ENCODE peak calls at places on chromosomes 7 and 10, in seven cellular contexts. One of them, this sample, is unnamed.

GRCh38 chr7:33854178-33854577 is 51.2 kb upstream of the BMPER start:
- DNase-seq in K562: no peak
- DNase-seq in HCT116: no peak
- DNase-seq in SK-N-SH: no peak
- DNase-seq in GM12878: no peak
- DNase-seq in H1: no peak
- DNase-seq in HepG2: no peak
- DNase-seq in this sample: no peak

GRCh38 chr10:117652228-117653169 is 110.0 kb downstream of the EMX2 start:
- DNase-seq in K562: no peak
- DNase-seq in HCT116: no peak
- DNase-seq in SK-N-SH: no peak
- DNase-seq in GM12878: no peak
- DNase-seq in H1: no peak
- DNase-seq in HepG2: no peak
- DNase-seq in this sample: no peak

GRCh38 chr10:69958232-69958902 is 94.3 kb upstream of the MACROH2A2 start:
- DNase-seq in K562: peak; percentile 81
- DNase-seq in HCT116: peak; percentile 46
- DNase-seq in SK-N-SH: peak; percentile 73
- DNase-seq in GM12878: no peak
- DNase-seq in H1: no peak
- DNase-seq in HepG2: peak; percentile 38
- DNase-seq in this sample: peak; percentile 67

GRCh38 chr7:2956526-2957368 is 86.9 kb downstream of the CARD11 start:
- DNase-seq in K562: peak; percentile 55
- DNase-seq in HCT116: peak; percentile 15
- DNase-seq in SK-N-SH: peak; percentile 65
- DNase-seq in GM12878: no peak
- DNase-seq in H1: no peak
- DNase-seq in HepG2: no peak
- DNase-seq in this sample: no peak

GRCh38 chr7:141701489-141702046 is 398 bp downstream of the DENND11 start:
- DNase-seq in K562: peak; percentile 71
- DNase-seq in HCT116: no peak
- DNase-seq in SK-N-SH: peak; percentile 89
- DNase-seq in GM12878: peak; percentile 20
- DNase-seq in H1: peak; percentile 75
- DNase-seq in HepG2: no peak
- DNase-seq in this sample: no peak

GRCh38 chr10:33066558-33067236 is 108.7 kb upstream of the ITGB1 start:
- DNase-seq in K562: no peak
- DNase-seq in HCT116: no peak
- DNase-seq in SK-N-SH: no peak
- DNase-seq in GM12878: no peak
- DNase-seq in H1: no peak
- DNase-seq in HepG2: no peak
- DNase-seq in this sample: no peak

GRCh38 chr7:6228363-6228762 is 44.1 kb downstream of the CYTH3 start:
- DNase-seq in K562: peak; percentile 64
- DNase-seq in HCT116: no peak
- DNase-seq in SK-N-SH: peak; percentile 50
- DNase-seq in GM12878: no peak
- DNase-seq in H1: no peak
- DNase-seq in HepG2: no peak
- DNase-seq in this sample: no peak

GRCh38 chr7:22481726-22482125 is 18.3 kb downstream of the STEAP1B start:
- DNase-seq in K562: no peak
- DNase-seq in HCT116: no peak
- DNase-seq in SK-N-SH: no peak
- DNase-seq in GM12878: peak; percentile 28
- DNase-seq in H1: no peak
- DNase-seq in HepG2: no peak
- DNase-seq in this sample: no peak

GRCh38 chr10:24358022-24358421 is 149.1 kb downstream of the KIAA1217 start:
- DNase-seq in K562: no peak
- DNase-seq in HCT116: no peak
- DNase-seq in SK-N-SH: no peak
- DNase-seq in GM12878: no peak
- DNase-seq in H1: no peak
- DNase-seq in HepG2: no peak
- DNase-seq in this sample: no peak

GRCh38 chr10:73889014-73889413 is 14.7 kb upstream of the CAMK2G start:
- DNase-seq in K562: no peak
- DNase-seq in HCT116: peak; percentile 63
- DNase-seq in SK-N-SH: no peak
- DNase-seq in GM12878: no peak
- DNase-seq in H1: no peak
- DNase-seq in HepG2: no peak
- DNase-seq in this sample: peak; percentile 59

GRCh38 chr7:151136515-151136908 is 31.0 kb downstream of the GBX1 start:
- DNase-seq in K562: no peak
- DNase-seq in HCT116: no peak
- DNase-seq in SK-N-SH: no peak
- DNase-seq in GM12878: no peak
- DNase-seq in H1: no peak
- DNase-seq in HepG2: no peak
- DNase-seq in this sample: no peak

GRCh38 chr7:54969190-54969967 is 49.4 kb upstream of the EGFR start:
- DNase-seq in K562: no peak
- DNase-seq in HCT116: no peak
- DNase-seq in SK-N-SH: no peak
- DNase-seq in GM12878: no peak
- DNase-seq in H1: no peak
- DNase-seq in HepG2: no peak
- DNase-seq in this sample: no peak

GRCh38 chr7:124152859-124153692 is 120.2 kb upstream of the TMEM229A start:
- DNase-seq in K562: no peak
- DNase-seq in HCT116: peak; percentile 47
- DNase-seq in SK-N-SH: peak; percentile 34
- DNase-seq in GM12878: no peak
- DNase-seq in H1: no peak
- DNase-seq in HepG2: peak; percentile 27
- DNase-seq in this sample: peak; percentile 65

GRCh38 chr7:122311719-122312118 is 7.2 kb upstream of the FEZF1 start:
- DNase-seq in K562: no peak
- DNase-seq in HCT116: no peak
- DNase-seq in SK-N-SH: peak; percentile 45
- DNase-seq in GM12878: no peak
- DNase-seq in H1: peak; percentile 72
- DNase-seq in HepG2: no peak
- DNase-seq in this sample: no peak

GRCh38 chr7:73988197-73988596 is 39.8 kb upstream of the ELN start:
- DNase-seq in K562: no peak
- DNase-seq in HCT116: no peak
- DNase-seq in SK-N-SH: no peak
- DNase-seq in GM12878: no peak
- DNase-seq in H1: no peak
- DNase-seq in HepG2: no peak
- DNase-seq in this sample: no peak

GRCh38 chr7:26580666-26581065 is 283.7 kb downstream of the SKAP2 start:
- DNase-seq in K562: no peak
- DNase-seq in HCT116: no peak
- DNase-seq in SK-N-SH: no peak
- DNase-seq in GM12878: no peak
- DNase-seq in H1: no peak
- DNase-seq in HepG2: no peak
- DNase-seq in this sample: no peak

GRCh38 chr10:115744089-115744488 is 528.9 kb downstream of the GFRA1 start:
- DNase-seq in K562: no peak
- DNase-seq in HCT116: no peak
- DNase-seq in SK-N-SH: no peak
- DNase-seq in GM12878: no peak
- DNase-seq in H1: no peak
- DNase-seq in HepG2: no peak
- DNase-seq in this sample: no peak

GRCh38 chr7:4682621-4683042 is 537 bp downstream of the FOXK1 start:
- DNase-seq in K562: peak; percentile 44
- DNase-seq in HCT116: no peak
- DNase-seq in SK-N-SH: no peak
- DNase-seq in GM12878: no peak
- DNase-seq in H1: peak; percentile 54
- DNase-seq in HepG2: no peak
- DNase-seq in this sample: peak; percentile 67

GRCh38 chr7:120819861-120820260 is 38.1 kb downstream of the TSPAN12 start:
- DNase-seq in K562: no peak
- DNase-seq in HCT116: no peak
- DNase-seq in SK-N-SH: no peak
- DNase-seq in GM12878: no peak
- DNase-seq in H1: no peak
- DNase-seq in HepG2: no peak
- DNase-seq in this sample: no peak

GRCh38 chr7:66297579-66297978 is 92.4 kb downstream of the TPST1 start:
- DNase-seq in K562: no peak
- DNase-seq in HCT116: no peak
- DNase-seq in SK-N-SH: no peak
- DNase-seq in GM12878: no peak
- DNase-seq in H1: no peak
- DNase-seq in HepG2: no peak
- DNase-seq in this sample: no peak

GRCh38 chr10:88207121-88207546 is 343.7 kb downstream of the PTEN start:
- DNase-seq in K562: no peak
- DNase-seq in HCT116: no peak
- DNase-seq in SK-N-SH: no peak
- DNase-seq in GM12878: no peak
- DNase-seq in H1: no peak
- DNase-seq in HepG2: no peak
- DNase-seq in this sample: no peak

GRCh38 chr7:19333706-19334105 is 188.5 kb upstream of the FERD3L start:
- DNase-seq in K562: no peak
- DNase-seq in HCT116: no peak
- DNase-seq in SK-N-SH: no peak
- DNase-seq in GM12878: no peak
- DNase-seq in H1: no peak
- DNase-seq in HepG2: no peak
- DNase-seq in this sample: no peak

GRCh38 chr10:21315321-21316220 is 209.9 kb downstream of the SKIDA1 start:
- DNase-seq in K562: no peak
- DNase-seq in HCT116: no peak
- DNase-seq in SK-N-SH: peak; percentile 53
- DNase-seq in GM12878: no peak
- DNase-seq in H1: no peak
- DNase-seq in HepG2: peak; percentile 32
- DNase-seq in this sample: peak; percentile 27

GRCh38 chr10:113261130-113261529 is 291.7 kb upstream of the HABP2 start:
- DNase-seq in K562: no peak
- DNase-seq in HCT116: no peak
- DNase-seq in SK-N-SH: no peak
- DNase-seq in GM12878: no peak
- DNase-seq in H1: no peak
- DNase-seq in HepG2: no peak
- DNase-seq in this sample: no peak
- TF ChIP-seq JUND in K562: no peak
- TF ChIP-seq JUND in HCT116: no peak
- TF ChIP-seq JUND in SK-N-SH: no peak
- TF ChIP-seq JUND in GM12878: no peak
- TF ChIP-seq JUND in H1: no peak
- TF ChIP-seq JUND in HepG2: no peak
- TF ChIP-seq JUND in this sample: no peak

GRCh38 chr10:17435898-17436297 is 18.5 kb downstream of the ST8SIA6 start:
- DNase-seq in K562: no peak
- DNase-seq in HCT116: no peak
- DNase-seq in SK-N-SH: no peak
- DNase-seq in GM12878: no peak
- DNase-seq in H1: peak; percentile 17
- DNase-seq in HepG2: no peak
- DNase-seq in this sample: no peak
- TF ChIP-seq JUND in K562: no peak
- TF ChIP-seq JUND in HCT116: no peak
- TF ChIP-seq JUND in SK-N-SH: no peak
- TF ChIP-seq JUND in GM12878: no peak
- TF ChIP-seq JUND in H1: no peak
- TF ChIP-seq JUND in HepG2: no peak
- TF ChIP-seq JUND in this sample: no peak

DNA sequence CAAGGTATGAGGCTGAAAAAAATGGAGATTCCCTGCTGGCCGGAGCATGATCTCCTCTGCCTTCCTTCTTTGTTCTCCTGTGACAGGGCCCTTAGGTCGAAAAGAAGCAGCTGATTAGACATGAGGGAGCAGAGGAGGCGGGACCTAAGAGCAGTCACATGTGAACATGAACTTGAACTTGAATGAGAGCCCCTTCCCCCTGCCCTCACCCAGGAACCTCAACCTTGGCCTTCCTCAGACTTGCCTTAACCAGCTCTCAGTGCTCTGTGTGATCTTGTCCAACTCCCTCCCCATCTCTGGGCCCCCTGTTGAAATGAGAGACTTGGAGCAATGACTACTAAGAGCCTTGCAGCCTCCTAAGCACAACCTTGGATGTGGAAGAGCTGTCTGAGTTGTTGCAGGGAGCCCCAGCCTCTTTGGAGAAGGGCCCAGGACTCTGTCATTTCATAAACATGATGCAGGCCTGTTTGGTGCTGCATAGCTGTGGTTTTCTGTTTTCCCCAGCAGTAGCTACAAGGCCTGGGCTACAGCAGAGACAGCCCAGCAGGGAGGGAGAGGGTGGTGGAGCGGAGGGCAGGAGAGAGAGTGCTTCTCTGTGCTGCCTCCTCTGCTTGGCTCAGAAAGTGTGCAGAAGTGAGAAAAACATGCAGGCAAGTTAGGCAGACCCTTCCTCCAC is 124.0 kb upstream of the ZMIZ1 start:
- DNase-seq in K562: no peak
- DNase-seq in HCT116: no peak
- DNase-seq in SK-N-SH: no peak
- DNase-seq in GM12878: no peak
- DNase-seq in H1: no peak
- DNase-seq in HepG2: no peak
- DNase-seq in this sample: no peak
- TF ChIP-seq JUND in K562: no peak
- TF ChIP-seq JUND in HCT116: no peak
- TF ChIP-seq JUND in SK-N-SH: no peak
- TF ChIP-seq JUND in GM12878: no peak
- TF ChIP-seq JUND in H1: no peak
- TF ChIP-seq JUND in HepG2: no peak
- TF ChIP-seq JUND in this sample: no peak

DNA sequence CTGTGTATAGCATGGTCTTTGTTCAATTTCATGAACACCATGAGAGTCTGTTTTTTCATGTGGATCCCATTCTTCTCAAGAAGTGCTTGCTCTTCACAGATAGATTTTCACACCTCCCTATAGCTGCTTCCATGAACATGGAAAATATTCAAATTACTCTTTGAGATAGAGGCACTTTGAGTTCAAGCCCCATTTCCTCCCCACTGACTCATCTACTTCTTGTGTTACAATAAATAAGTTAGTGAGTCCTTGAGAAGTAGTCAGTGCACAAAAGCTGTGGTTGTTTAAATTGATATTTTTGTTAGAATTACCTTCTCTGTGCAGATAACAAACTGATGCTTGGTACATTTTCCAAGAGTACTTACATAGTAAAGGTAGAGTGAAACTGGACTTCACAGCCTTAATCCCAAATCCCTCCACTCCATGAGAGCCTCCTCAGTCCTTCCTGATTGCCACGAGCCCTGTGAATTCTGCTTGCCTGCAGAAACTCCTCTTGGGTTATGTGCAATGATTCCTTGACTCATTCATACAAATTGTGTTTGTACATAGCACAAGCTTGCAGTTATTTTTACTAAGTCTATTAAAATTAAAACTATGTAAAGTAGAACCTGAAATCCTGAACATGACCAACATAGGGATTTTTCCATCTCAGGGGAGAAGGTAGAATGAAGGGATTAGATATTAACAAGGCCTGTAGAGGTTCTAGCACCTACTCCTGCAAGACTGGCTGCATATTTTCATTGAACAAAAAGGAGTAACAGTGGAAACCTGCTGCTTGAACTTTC is 496.2 kb downstream of the TNS3 start:
- DNase-seq in K562: no peak
- DNase-seq in HCT116: no peak
- DNase-seq in SK-N-SH: no peak
- DNase-seq in GM12878: no peak
- DNase-seq in H1: no peak
- DNase-seq in HepG2: no peak
- DNase-seq in this sample: no peak
- TF ChIP-seq JUND in K562: no peak
- TF ChIP-seq JUND in HCT116: no peak
- TF ChIP-seq JUND in SK-N-SH: no peak
- TF ChIP-seq JUND in GM12878: no peak
- TF ChIP-seq JUND in H1: no peak
- TF ChIP-seq JUND in HepG2: no peak
- TF ChIP-seq JUND in this sample: no peak